ENCODE peak calls at places on chromosomes 3 and 15, in four cellular contexts. One of them, this sample, is unnamed. For H3K4me1, the result is how much of the 10 kb centered on the place peaks cover.

GRCh38 chr3:188940213-188940914 is 231.4 kb upstream of the TPRG1 start:
- DNase-seq in adrenal gland: no peak
- DNase-seq in breast epithelium: no peak
- DNase-seq in mucosa of descending colon: no peak
- DNase-seq in this sample: no peak

GRCh38 chr3:129794319-129795201 is 99.0 kb downstream of the TMCC1 start:
- DNase-seq in mucosa of descending colon: peak
- DNase-seq in breast epithelium: peak
- DNase-seq in adrenal gland: peak
- DNase-seq in this sample: peak

GRCh38 chr3:194148383-194148782 is 12.4 kb downstream of the HES1 start:
- DNase-seq in adrenal gland: peak
- DNase-seq in mucosa of descending colon: no peak
- DNase-seq in breast epithelium: peak
- DNase-seq in this sample: no peak

GRCh38 chr3:76991165-76991564 is 48.7 kb upstream of the ROBO2 start:
- DNase-seq in mucosa of descending colon: no peak
- DNase-seq in breast epithelium: no peak
- DNase-seq in adrenal gland: no peak
- DNase-seq in this sample: no peak

GRCh38 chr15:84749111-84749991 is 959 bp downstream of the ZNF592 start:
- DNase-seq in mucosa of descending colon: peak
- DNase-seq in adrenal gland: peak
- DNase-seq in breast epithelium: peak
- DNase-seq in this sample: peak

GRCh38 chr15:92294759-92295158 is 98.9 kb upstream of the ST8SIA2 start:
- DNase-seq in adrenal gland: no peak
- DNase-seq in breast epithelium: no peak
- DNase-seq in mucosa of descending colon: no peak
- DNase-seq in this sample: no peak

GRCh38 chr3:148211725-148212124 is 486.0 kb upstream of the AGTR1 start:
- DNase-seq in mucosa of descending colon: no peak
- DNase-seq in breast epithelium: no peak
- DNase-seq in adrenal gland: peak
- DNase-seq in this sample: no peak

GRCh38 chr3:193915099-193915498 is 220.8 kb upstream of the HES1 start:
- DNase-seq in breast epithelium: no peak
- DNase-seq in mucosa of descending colon: no peak
- DNase-seq in adrenal gland: no peak
- DNase-seq in this sample: no peak

GRCh38 chr3:49722896-49723295 is 855 bp downstream of the GMPPB start:
- DNase-seq in adrenal gland: peak
- DNase-seq in mucosa of descending colon: no peak
- DNase-seq in breast epithelium: no peak
- DNase-seq in this sample: no peak

GRCh38 chr3:16910207-16910606 is 25.5 kb downstream of the PLCL2 start:
- DNase-seq in adrenal gland: no peak
- DNase-seq in breast epithelium: no peak
- DNase-seq in mucosa of descending colon: no peak
- DNase-seq in this sample: no peak

GRCh38 chr3:151171145-151171544 is 31.9 kb downstream of the GPR171 start:
- DNase-seq in adrenal gland: no peak
- DNase-seq in mucosa of descending colon: no peak
- DNase-seq in breast epithelium: no peak
- DNase-seq in this sample: no peak

GRCh38 chr3:9886328-9886727 is 4.1 kb upstream of the JAGN1 start:
- DNase-seq in breast epithelium: no peak
- DNase-seq in adrenal gland: no peak
- DNase-seq in mucosa of descending colon: no peak
- DNase-seq in this sample: no peak

GRCh38 chr15:60729850-60730458 is 251.0 kb upstream of the ICE2 start:
- DNase-seq in adrenal gland: no peak
- DNase-seq in breast epithelium: no peak
- DNase-seq in mucosa of descending colon: no peak
- DNase-seq in this sample: no peak

GRCh38 chr3:71984843-71985594 is 200.1 kb upstream of the PROK2 start:
- DNase-seq in adrenal gland: no peak
- DNase-seq in mucosa of descending colon: no peak
- DNase-seq in breast epithelium: no peak
- DNase-seq in this sample: no peak

GRCh38 chr15:34644061-34644460 is 60.6 kb upstream of the GOLGA8B start:
- DNase-seq in breast epithelium: no peak
- DNase-seq in adrenal gland: no peak
- DNase-seq in mucosa of descending colon: no peak
- DNase-seq in this sample: no peak

GRCh38 chr15:57527382-57528091 is 64.2 kb upstream of the MYZAP start:
- DNase-seq in adrenal gland: peak
- DNase-seq in breast epithelium: no peak
- DNase-seq in mucosa of descending colon: no peak
- DNase-seq in this sample: no peak

GRCh38 chr3:13145826-13146642 is 72.8 kb upstream of the IQSEC1 start:
- DNase-seq in adrenal gland: no peak
- DNase-seq in breast epithelium: no peak
- DNase-seq in mucosa of descending colon: no peak
- DNase-seq in this sample: no peak

GRCh38 chr15:35181538-35181937 is 96.4 kb upstream of the NANOGP8 start:
- DNase-seq in breast epithelium: no peak
- DNase-seq in mucosa of descending colon: no peak
- DNase-seq in adrenal gland: no peak
- DNase-seq in this sample: no peak

GRCh38 chr3:142909282-142909681 is 20.4 kb upstream of the PCOLCE2 start:
- DNase-seq in mucosa of descending colon: no peak
- DNase-seq in adrenal gland: no peak
- DNase-seq in breast epithelium: no peak
- DNase-seq in this sample: no peak

GRCh38 chr3:126939347-126939735 is 43.6 kb upstream of the PLXNA1 start:
- DNase-seq in adrenal gland: no peak
- DNase-seq in breast epithelium: no peak
- DNase-seq in mucosa of descending colon: no peak
- DNase-seq in this sample: no peak

GRCh38 chr15:66872394-66872793 is 170.4 kb downstream of the SMAD6 start:
- DNase-seq in mucosa of descending colon: no peak
- DNase-seq in breast epithelium: no peak
- DNase-seq in adrenal gland: no peak
- DNase-seq in this sample: no peak

GRCh38 chr3:170697803-170698350 is 112.0 kb upstream of the SLC7A14 start:
- DNase-seq in mucosa of descending colon: no peak
- DNase-seq in adrenal gland: no peak
- DNase-seq in breast epithelium: no peak
- DNase-seq in this sample: no peak

GRCh38 chr15:70892912-70893560 is 410 bp downstream of the LRRC49 start:
- DNase-seq in breast epithelium: no peak
- DNase-seq in mucosa of descending colon: peak
- DNase-seq in adrenal gland: peak
- DNase-seq in this sample: peak
- TF ChIP-seq CTCF in breast epithelium: no peak
- TF ChIP-seq CTCF in mucosa of descending colon: no peak
- TF ChIP-seq CTCF in adrenal gland: peak
- TF ChIP-seq CTCF in this sample: peak

DNA sequence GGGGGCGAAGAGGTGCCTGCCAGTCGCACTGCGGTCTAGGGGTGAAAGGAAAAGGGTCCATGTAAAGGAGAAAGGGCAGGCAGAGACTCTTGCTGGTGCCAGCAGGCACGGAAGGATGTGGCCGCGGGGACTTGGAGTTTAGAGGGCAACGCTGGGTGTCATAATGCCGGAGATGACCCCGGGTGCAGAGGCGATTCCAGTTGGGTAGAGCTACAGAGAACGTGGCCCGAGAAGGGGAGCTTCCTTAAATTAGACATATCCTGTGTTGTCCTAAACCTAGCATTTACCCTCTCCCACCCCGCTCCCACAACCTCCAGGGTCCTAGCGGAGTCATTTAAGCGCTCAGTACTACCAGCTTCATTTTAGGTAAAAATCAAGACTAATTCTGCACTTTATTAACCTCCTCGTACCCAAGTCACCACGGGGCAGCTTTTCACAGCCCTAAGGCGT is 245.7 kb upstream of the TOPAZ1 start:
- DNase-seq in breast epithelium: no peak
- DNase-seq in adrenal gland: no peak
- DNase-seq in mucosa of descending colon: no peak
- DNase-seq in this sample: no peak
- H3K4me1 ChIP-seq in breast epithelium: under half
- H3K4me1 ChIP-seq in adrenal gland: under half
- H3K4me1 ChIP-seq in mucosa of descending colon: under half
- H3K4me1 ChIP-seq in this sample: half or more

GRCh38 chr15:80697316-80697715 is 2.2 kb downstream of the ABHD17C start:
- DNase-seq in breast epithelium: no peak
- DNase-seq in mucosa of descending colon: no peak
- DNase-seq in adrenal gland: no peak
- DNase-seq in this sample: no peak

GRCh38 chr15:80695099-80695910 is at the start of gene ABHD17C:
- DNase-seq in adrenal gland: peak
- DNase-seq in breast epithelium: peak
- DNase-seq in mucosa of descending colon: peak
- DNase-seq in this sample: peak

GRCh38 chr15:80693682-80694623 is 1.2 kb upstream of the ABHD17C start:
- DNase-seq in breast epithelium: no peak
- DNase-seq in mucosa of descending colon: no peak
- DNase-seq in adrenal gland: no peak
- DNase-seq in this sample: no peak

GRCh38 chr15:80694624-80695098 is 449 bp upstream of the ABHD17C start:
- DNase-seq in adrenal gland: peak
- DNase-seq in mucosa of descending colon: peak
- DNase-seq in breast epithelium: no peak
- DNase-seq in this sample: peak

GRCh38 chr15:80695911-80696651 is 971 bp downstream of the ABHD17C start:
- DNase-seq in adrenal gland: peak
- DNase-seq in breast epithelium: peak
- DNase-seq in mucosa of descending colon: peak
- DNase-seq in this sample: peak
- TF ChIP-seq CTCF in adrenal gland: no peak
- TF ChIP-seq CTCF in breast epithelium: no peak
- TF ChIP-seq CTCF in mucosa of descending colon: no peak
- TF ChIP-seq CTCF in this sample: no peak

GRCh38 chr3:37170097-37170496 is 4.3 kb downstream of the LRRFIP2 start:
- DNase-seq in adrenal gland: no peak
- DNase-seq in mucosa of descending colon: no peak
- DNase-seq in breast epithelium: no peak
- DNase-seq in this sample: no peak
- H3K4me1 ChIP-seq in adrenal gland: under half
- H3K4me1 ChIP-seq in mucosa of descending colon: under half
- H3K4me1 ChIP-seq in breast epithelium: under half
- H3K4me1 ChIP-seq in this sample: under half

DNA sequence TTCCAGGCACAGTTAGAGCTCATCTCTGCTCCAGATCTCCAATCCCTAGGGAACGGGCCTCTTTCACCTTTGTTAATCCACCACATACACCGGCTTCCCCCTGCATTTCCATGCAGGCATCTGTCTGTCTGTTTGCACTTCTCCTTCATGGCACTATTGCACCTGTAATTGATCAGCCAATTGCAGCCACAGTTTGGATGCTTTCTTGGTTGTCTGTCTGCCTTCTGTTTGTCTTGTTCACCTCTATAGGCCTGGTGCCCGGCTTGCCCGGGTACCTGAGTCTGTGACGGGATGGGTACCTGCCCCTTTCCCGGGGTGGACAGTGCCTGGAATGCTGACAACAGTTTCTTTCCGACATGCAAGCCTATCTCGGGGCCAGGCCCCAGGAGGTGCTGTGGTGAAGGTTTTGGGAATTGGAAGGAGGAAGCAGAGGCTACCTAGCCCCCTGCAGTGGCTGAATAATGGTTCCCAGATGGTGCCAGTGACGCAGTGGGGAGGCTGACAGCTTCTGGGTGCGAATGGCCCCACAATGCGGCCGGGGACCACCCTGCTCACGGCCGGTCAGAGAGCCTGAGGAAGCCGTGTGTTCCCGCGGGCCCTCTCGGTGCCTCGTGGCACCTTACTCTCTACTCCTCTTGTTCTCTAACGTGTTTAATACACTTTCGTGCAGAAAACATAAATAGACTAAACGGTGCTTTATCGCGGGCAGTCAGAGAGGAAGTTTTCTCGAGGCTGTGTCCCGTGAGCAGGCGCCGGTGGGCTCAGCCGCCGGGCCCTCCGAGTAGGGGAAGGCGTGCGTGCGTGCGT is 31.3 kb upstream of the RAB6B start:
- DNase-seq in mucosa of descending colon: no peak
- DNase-seq in breast epithelium: no peak
- DNase-seq in adrenal gland: no peak
- DNase-seq in this sample: no peak
- TF ChIP-seq CTCF in mucosa of descending colon: no peak
- TF ChIP-seq CTCF in breast epithelium: no peak
- TF ChIP-seq CTCF in adrenal gland: no peak
- TF ChIP-seq CTCF in this sample: no peak

GRCh38 chr3:52447512-52448355 is 2.8 kb upstream of the SEMA3G start:
- DNase-seq in breast epithelium: no peak
- DNase-seq in mucosa of descending colon: no peak
- DNase-seq in adrenal gland: no peak
- DNase-seq in this sample: no peak

GRCh38 chr3:52452126-52452525 is 1.7 kb downstream of the TNNC1 start:
- DNase-seq in mucosa of descending colon: no peak
- DNase-seq in adrenal gland: no peak
- DNase-seq in breast epithelium: no peak
- DNase-seq in this sample: no peak

GRCh38 chr3:52451237-52452083 is 2.4 kb downstream of the TNNC1 start:
- DNase-seq in breast epithelium: no peak
- DNase-seq in adrenal gland: no peak
- DNase-seq in mucosa of descending colon: no peak
- DNase-seq in this sample: no peak

GRCh38 chr3:52452570-52453221 is 1.1 kb downstream of the TNNC1 start:
- DNase-seq in breast epithelium: no peak
- DNase-seq in mucosa of descending colon: no peak
- DNase-seq in adrenal gland: no peak
- DNase-seq in this sample: peak

GRCh38 chr3:52450489-52451236 is 3.2 kb downstream of the TNNC1 start:
- DNase-seq in breast epithelium: no peak
- DNase-seq in adrenal gland: no peak
- DNase-seq in mucosa of descending colon: no peak
- DNase-seq in this sample: no peak
- H3K4me1 ChIP-seq in breast epithelium: under half
- H3K4me1 ChIP-seq in adrenal gland: under half
- H3K4me1 ChIP-seq in mucosa of descending colon: under half
- H3K4me1 ChIP-seq in this sample: under half

GRCh38 chr3:39989746-39990145 is 180.3 kb downstream of the MYRIP start:
- DNase-seq in mucosa of descending colon: no peak
- DNase-seq in breast epithelium: no peak
- DNase-seq in adrenal gland: no peak
- DNase-seq in this sample: no peak

GRCh38 chr3:39990532-39990931 is 181.1 kb downstream of the MYRIP start:
- DNase-seq in breast epithelium: no peak
- DNase-seq in adrenal gland: no peak
- DNase-seq in mucosa of descending colon: no peak
- DNase-seq in this sample: no peak
- TF ChIP-seq CTCF in breast epithelium: no peak
- TF ChIP-seq CTCF in adrenal gland: peak
- TF ChIP-seq CTCF in mucosa of descending colon: peak
- TF ChIP-seq CTCF in this sample: no peak